ENCODE peak calls at places on chromosomes 11 and 22, in eight cellular contexts. V is astrocyte of the cerebellum; I is thoracic aorta; J is GM10248; E is CD8-positive, alpha-beta T cell; B is omental fat pad; U is AG10803; G is cardiac muscle cell. O is an unnamed sample.

GRCh38 chr22:40904101-40904500 is 42.2 kb upstream of the DNAJB7 start:
- DNase-seq in V (no peak), I (no peak), J (no peak), E (no peak), B (no peak), U (no peak), G (no peak), O (no peak)

GRCh38 chr11:79481795-79482194 is 41.0 kb upstream of the TENM4 start:
- DNase-seq in V (no peak), I (no peak), J (no peak), E (no peak), B (no peak), U (no peak), G (no peak), O (no peak)

GRCh38 chr11:70605846-70606245 is 207.5 kb downstream of the CTTN start:
- DNase-seq in V (no peak), I (no peak), J (no peak), E (no peak), B (no peak), U (no peak), G (no peak), O (no peak)

GRCh38 chr11:93972790-93973189 is 48.4 kb upstream of the HEPHL1 start:
- DNase-seq in V (no peak), I (no peak), J (no peak), E (no peak), B (no peak), U (no peak), G (no peak), O (no peak)

GRCh38 chr22:26333088-26333800 is 95.8 kb upstream of the ASPHD2 start:
- DNase-seq in V (no peak), I (no peak), J (no peak), E (no peak), B (no peak), U (no peak), G (no peak), O (no peak)

GRCh38 chr11:46130286-46130937 is 9.2 kb upstream of the PHF21A start:
- DNase-seq in V (no peak), I (no peak), J (no peak), E (no peak), B (no peak), U (no peak), G (no peak), O (no peak)

GRCh38 chr11:45852712-45853101 is 5.4 kb downstream of the CRY2 start:
- DNase-seq in V (no peak), I (no peak), J (peak), E (no peak), B (no peak), U (no peak), G (no peak), O (no peak)

GRCh38 chr22:42716649-42717127 is 4.0 kb downstream of the A4GALT start:
- DNase-seq in V (no peak), I (no peak), J (peak), E (no peak), B (no peak), U (no peak), G (no peak), O (no peak)

GRCh38 chr11:81237139-81237538 is 1496.5 kb downstream of the FAM181B start:
- DNase-seq in V (peak), I (no peak), J (no peak), E (no peak), B (no peak), U (peak), G (peak), O (no peak)
- TF ChIP-seq CTCF in V (peak), I (no peak), J (peak), E (no peak), B (no peak), U (peak), G (no peak), O (no peak)

DNA sequence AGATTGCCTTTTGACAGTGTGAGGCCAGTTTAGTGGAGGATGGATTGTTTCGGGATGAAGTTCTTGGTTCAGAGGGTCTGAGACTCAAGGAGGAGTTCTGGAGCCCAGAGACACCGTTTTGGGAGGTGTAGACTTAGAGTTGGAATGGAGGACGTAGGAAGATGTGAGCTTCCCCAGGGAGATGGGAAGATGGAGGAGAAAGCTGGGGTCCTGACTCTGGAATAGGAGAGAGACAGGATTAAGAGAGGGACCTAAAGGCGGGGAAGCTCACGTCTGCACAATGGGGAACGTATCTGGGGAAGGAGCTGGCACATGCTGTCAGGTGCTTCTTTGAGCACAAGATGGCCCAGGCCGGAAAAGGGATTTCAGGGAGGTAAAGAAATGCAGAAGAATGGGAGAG is 71.3 kb upstream of the CLDN5 start:
- DNase-seq in V (no peak), I (no peak), J (no peak), E (no peak), B (no peak), U (no peak), G (no peak), O (no peak)
- TF ChIP-seq CTCF in V (no peak), I (no peak), J (no peak), E (no peak), B (no peak), U (no peak), G (no peak), O (no peak)

GRCh38 chr11:794013-794765 is 3.9 kb downstream of the SLC25A22 start:
- DNase-seq in V (no peak), I (no peak), J (no peak), E (no peak), B (no peak), U (no peak), G (no peak), O (no peak)

GRCh38 chr11:792873-793272 is 3.0 kb upstream of the CEND1 start:
- DNase-seq in V (no peak), I (no peak), J (no peak), E (no peak), B (no peak), U (no peak), G (no peak), O (no peak)

GRCh38 chr11:792535-792821 is 2.6 kb upstream of the CEND1 start:
- DNase-seq in V (no peak), I (no peak), J (no peak), E (no peak), B (no peak), U (no peak), G (no peak), O (no peak)

GRCh38 chr11:794766-795637 is 3.1 kb downstream of the SLC25A22 start:
- DNase-seq in V (no peak), I (no peak), J (no peak), E (no peak), B (no peak), U (no peak), G (no peak), O (no peak)

DNA sequence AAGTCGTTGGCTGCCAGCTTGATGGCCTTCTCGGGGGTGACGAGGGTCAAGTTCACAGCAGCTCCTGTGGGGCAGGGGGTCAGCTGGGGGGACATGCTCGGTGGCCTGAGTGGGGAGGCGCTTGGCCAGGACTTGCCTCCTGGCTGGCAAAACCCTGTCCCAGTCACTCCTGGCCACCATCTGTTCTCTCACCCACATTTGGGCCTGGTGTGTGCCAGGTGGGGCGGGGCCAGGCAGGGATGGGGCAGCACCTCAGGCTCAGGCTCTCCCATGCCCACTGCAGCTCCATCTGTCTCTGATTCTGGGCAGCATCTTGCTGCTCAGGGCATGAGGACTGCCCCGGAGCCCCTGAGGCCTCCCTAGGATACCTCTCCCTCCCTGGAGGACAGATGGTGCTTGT is 3.7 kb upstream of the CEND1 start:
- DNase-seq in V (no peak), I (no peak), J (no peak), E (no peak), B (no peak), U (no peak), G (no peak), O (no peak)
- TF ChIP-seq CTCF in V (no peak), I (no peak), J (no peak), E (no peak), B (no peak), U (no peak), G (no peak), O (no peak)

GRCh38 chr11:57202282-57202681 is 20.5 kb downstream of the LRRC55 start:
- DNase-seq in V (no peak), I (no peak), J (no peak), E (no peak), B (no peak), U (no peak), G (no peak), O (no peak)

GRCh38 chr11:57203359-57203758 is 21.6 kb downstream of the LRRC55 start:
- DNase-seq in V (no peak), I (no peak), J (no peak), E (no peak), B (no peak), U (peak), G (no peak), O (no peak)

GRCh38 chr11:57203882-57204281 is 22.1 kb downstream of the LRRC55 start:
- DNase-seq in V (no peak), I (no peak), J (no peak), E (no peak), B (no peak), U (no peak), G (no peak), O (no peak)

GRCh38 chr11:57207160-57207559 is 25.4 kb downstream of the LRRC55 start:
- DNase-seq in V (no peak), I (no peak), J (no peak), E (no peak), B (no peak), U (no peak), G (no peak), O (no peak)

GRCh38 chr11:57205046-57205671 is 23.4 kb downstream of the LRRC55 start:
- DNase-seq in V (peak), I (no peak), J (no peak), E (no peak), B (no peak), U (peak), G (no peak), O (peak)
- TF ChIP-seq CTCF in V (no peak), I (no peak), J (no peak), E (no peak), B (no peak), U (peak), G (peak), O (peak)

O was measured in AG09319.